ENCODE peak calls at places on chromosomes 6 and 20, in nine cellular contexts. L is BJ; M is stimulated activated CD4-positive, alpha-beta T cell treated with anti-CD3 and anti-CD28 coated beads, Interleukin-15, amount 100 ng/mL, for 24 hours; G is lower lobe of right lung; Y is activated CD4-positive, CD25-positive, alpha-beta regulatory T cell; T is stomach; A is BE2C; U is NT2/D1; H is GDM1. P is an unnamed sample.

GRCh38 chr20:38875170-38875993 is 50.8 kb upstream of the FAM83D start:
- DNase-seq in L (no peak), U (no peak), A (peak), T (no peak), Y (peak), M (peak), G (no peak), H (peak), P (no peak)

GRCh38 chr20:11703119-11703518 is 214.6 kb upstream of the BTBD3 start:
- DNase-seq in U (no peak), L (no peak), Y (no peak), H (no peak), M (no peak), A (no peak), T (no peak), G (no peak), P (no peak)

GRCh38 chr20:36470482-36471062 is 70.7 kb upstream of the MYL9 start:
- DNase-seq in T (no peak), G (no peak), A (no peak), Y (no peak), U (no peak), M (no peak), H (no peak), L (no peak), P (no peak)

GRCh38 chr6:75874224-75874623 is 125.2 kb downstream of the MYO6 start:
- DNase-seq in U (no peak), M (no peak), A (no peak), L (no peak), T (no peak), G (no peak), H (no peak), Y (no peak), P (no peak)

GRCh38 chr20:1912056-1912455 is 16.8 kb downstream of the SIRPA start:
- DNase-seq in G (no peak), A (no peak), M (no peak), Y (no peak), H (no peak), U (no peak), T (no peak), L (no peak), P (no peak)

GRCh38 chr20:6525447-6526303 is 241.8 kb upstream of the BMP2 start:
- DNase-seq in Y (no peak), U (peak), H (no peak), M (no peak), T (no peak), L (no peak), G (no peak), A (no peak), P (no peak)

GRCh38 chr20:63963784-63964301 is 5.9 kb downstream of the ZNF512B start:
- DNase-seq in U (no peak), A (no peak), M (no peak), G (no peak), T (no peak), H (no peak), L (no peak), Y (no peak), P (peak)

GRCh38 chr20:62571667-62572344 is 70.5 kb upstream of the SLCO4A1 start:
- DNase-seq in H (peak), M (peak), G (no peak), L (no peak), T (no peak), U (no peak), A (peak), Y (no peak), P (no peak)

GRCh38 chr6:90080876-90081464 is 186.7 kb downstream of the GJA10 start:
- DNase-seq in A (no peak), Y (peak), M (peak), U (no peak), T (no peak), G (no peak), L (no peak), H (no peak), P (no peak)

GRCh38 chr6:29141606-29142005 is 29.1 kb upstream of the OR2J2 start:
- DNase-seq in L (no peak), M (no peak), H (no peak), U (no peak), G (no peak), Y (no peak), T (no peak), A (no peak), P (no peak)

GRCh38 chr6:116557863-116558262 is 4.3 kb downstream of the CALHM4 start:
- DNase-seq in Y (no peak), A (no peak), L (peak), U (no peak), H (no peak), M (no peak), G (no peak), T (no peak), P (no peak)

GRCh38 chr6:3841711-3842565 is 7.2 kb upstream of the FAM50B start:
- DNase-seq in U (no peak), H (no peak), A (no peak), M (no peak), T (no peak), G (no peak), L (peak), Y (no peak), P (no peak)

GRCh38 chr6:16056263-16056870 is 72.5 kb upstream of the MYLIP start:
- DNase-seq in M (no peak), A (no peak), U (no peak), L (no peak), Y (no peak), T (no peak), H (no peak), G (no peak), P (no peak)

GRCh38 chr6:168607272-168608112 is 166.5 kb downstream of the SMOC2 start:
- DNase-seq in H (no peak), M (no peak), A (peak), T (no peak), G (peak), U (no peak), L (no peak), Y (no peak), P (peak)

GRCh38 chr6:74936886-74937285 is 269.0 kb downstream of the COL12A1 start:
- DNase-seq in U (no peak), L (peak), H (no peak), M (no peak), G (no peak), Y (no peak), A (no peak), T (no peak), P (no peak)

GRCh38 chr20:47708140-47708807 is 77.0 kb downstream of the SULF2 start:
- DNase-seq in H (no peak), T (no peak), G (no peak), U (no peak), L (no peak), Y (no peak), A (no peak), M (no peak), P (no peak)

GRCh38 chr6:26475823-26476729 is 18.3 kb downstream of the BTN2A1 start:
- DNase-seq in M (no peak), L (no peak), U (no peak), T (no peak), A (no peak), H (no peak), Y (no peak), G (no peak), P (no peak)

GRCh38 chr20:49132995-49133451 is 55.1 kb downstream of the STAU1 start:
- DNase-seq in T (no peak), A (peak), H (peak), Y (no peak), G (no peak), L (peak), U (peak), M (no peak), P (no peak)

GRCh38 chr6:42175860-42176259 is 2.7 kb downstream of the GUCA1A start:
- DNase-seq in G (no peak), U (no peak), M (peak), Y (no peak), L (no peak), T (no peak), A (no peak), H (no peak), P (no peak)